ENCODE peak calls at places on chromosomes 16 and 17, in six cellular contexts. H, G, J, C, F and S are unnamed samples.

GRCh38 chr16:31157136-31157535 is 7.3 kb upstream of the PRSS36 start:
- DNase-seq in H (no peak), G (peak; percentile 34), J (no peak), C (no peak), F (no peak), S (no peak)

GRCh38 chr17:47792979-47793378 is 28.6 kb downstream of the OSBPL7 start:
- DNase-seq in H (no peak), G (no peak), J (no peak), C (no peak), F (no peak), S (peak; percentile 16)

GRCh38 chr17:37177234-37177633 is 198.6 kb upstream of the C17orf78 start:
- DNase-seq in H (peak; percentile 8), G (no peak), J (no peak), C (no peak), F (no peak), S (peak; percentile 16)

GRCh38 chr16:23319861-23320615 is 17.9 kb downstream of the SCNN1B start:
- DNase-seq in H (no peak), G (no peak), J (no peak), C (no peak), F (no peak), S (no peak)

GRCh38 chr17:18314059-18314730 is 599 bp downstream of the TOP3A start:
- DNase-seq in H (peak; percentile 9), G (peak; percentile 23), J (no peak), C (no peak), F (no peak), S (no peak)

GRCh38 chr17:38912221-38912813 is 13.1 kb upstream of the LASP1NB start:
- DNase-seq in H (peak; percentile 58), G (peak; percentile 74), J (no peak), C (no peak), F (peak; percentile 91), S (no peak)

GRCh38 chr17:79992657-79993389 is 42.8 kb downstream of the TBC1D16 start:
- DNase-seq in H (no peak), G (no peak), J (peak; percentile 38), C (no peak), F (no peak), S (no peak)

GRCh38 chr17:80453980-80454556 is 22.3 kb downstream of the NPTX1 start:
- DNase-seq in H (peak; percentile 21), G (no peak), J (no peak), C (no peak), F (no peak), S (no peak)

GRCh38 chr17:79137015-79137770 is 62.6 kb downstream of the ENGASE start:
- DNase-seq in H (no peak), G (no peak), J (no peak), C (no peak), F (no peak), S (no peak)

GRCh38 chr17:76485569-76485968 is 15.7 kb downstream of the RHBDF2 start:
- DNase-seq in H (no peak), G (no peak), J (no peak), C (no peak), F (peak; percentile 66), S (no peak)

GRCh38 chr16:84795338-84796053 is 24.3 kb upstream of the CRISPLD2 start:
- DNase-seq in H (peak; percentile 100), G (peak; percentile 73), J (peak; percentile 45), C (peak; percentile 46), F (peak; percentile 97), S (no peak)

DNA sequence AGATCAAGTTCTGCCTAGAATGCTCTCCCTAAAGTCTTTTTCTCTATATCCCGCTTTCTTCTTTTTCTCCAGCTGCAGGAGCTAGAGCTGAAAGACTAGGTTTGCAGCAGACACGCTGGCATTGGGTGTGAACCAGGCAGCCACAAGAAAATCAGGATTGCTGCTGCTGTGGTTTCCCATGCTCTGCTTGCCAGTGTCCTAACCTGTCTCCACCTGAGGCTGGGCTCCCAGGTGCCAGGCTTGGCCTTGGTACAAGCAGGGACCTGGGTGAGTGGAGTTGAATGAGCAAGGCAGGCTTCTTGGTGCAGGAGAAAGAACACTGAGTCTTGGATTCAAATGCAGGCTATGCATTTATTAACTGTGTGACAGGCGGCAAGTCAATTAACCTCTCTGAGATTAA is 440.3 kb upstream of the MAF start:
- DNase-seq in H (no peak), G (no peak), J (no peak), C (no peak), F (no peak), S (no peak)
- H3K4me1 ChIP-seq in H (no peaks in the 10 kb centered on the region), G (no peaks in the 10 kb centered on the region), J (peaks cover under 1% of the 10 kb centered on the region), C (peaks cover 1% of the 10 kb centered on the region), F (peaks cover 5% of the 10 kb centered on the region), S (no peaks in the 10 kb centered on the region)

GRCh38 chr16:88758227-88758943 is 26.6 kb downstream of the PIEZO1 start:
- DNase-seq in H (no peak), G (no peak), J (no peak), C (no peak), F (no peak), S (no peak)
- H3K27ac ChIP-seq in H (no peak overlapping the region), G (no peak overlapping the region), J (no peak overlapping the region), C (no peak overlapping the region), F (peak overlapping the region; percentile 96), S (no peak overlapping the region)

GRCh38 chr16:4624827-4625616 is 396 bp downstream of the MGRN1 start:
- DNase-seq in H (peak; percentile 66), G (peak; percentile 67), J (peak; percentile 81), C (peak; percentile 78), F (peak; percentile 85), S (peak; percentile 76)
- H3K4me1 ChIP-seq in H (peaks cover 5% of the 10 kb centered on the region), G (peaks cover 15% of the 10 kb centered on the region), J (peaks cover 5% of the 10 kb centered on the region), C (peaks cover 12% of the 10 kb centered on the region), F (peaks cover 20% of the 10 kb centered on the region), S (peaks cover 9% of the 10 kb centered on the region)

GRCh38 chr17:59175076-59175475 is 19.5 kb downstream of the PRR11 start:
- DNase-seq in H (no peak), G (no peak), J (no peak), C (no peak), F (no peak), S (no peak)

GRCh38 chr17:59174671-59175070 is 19.1 kb downstream of the PRR11 start:
- DNase-seq in H (no peak), G (no peak), J (no peak), C (no peak), F (no peak), S (no peak)

GRCh38 chr17:59181481-59181880 is 25.9 kb downstream of the PRR11 start:
- DNase-seq in H (no peak), G (no peak), J (no peak), C (no peak), F (no peak), S (no peak)

GRCh38 chr17:59180626-59181025 is 25.1 kb downstream of the PRR11 start:
- DNase-seq in H (no peak), G (no peak), J (no peak), C (no peak), F (no peak), S (no peak)

DNA sequence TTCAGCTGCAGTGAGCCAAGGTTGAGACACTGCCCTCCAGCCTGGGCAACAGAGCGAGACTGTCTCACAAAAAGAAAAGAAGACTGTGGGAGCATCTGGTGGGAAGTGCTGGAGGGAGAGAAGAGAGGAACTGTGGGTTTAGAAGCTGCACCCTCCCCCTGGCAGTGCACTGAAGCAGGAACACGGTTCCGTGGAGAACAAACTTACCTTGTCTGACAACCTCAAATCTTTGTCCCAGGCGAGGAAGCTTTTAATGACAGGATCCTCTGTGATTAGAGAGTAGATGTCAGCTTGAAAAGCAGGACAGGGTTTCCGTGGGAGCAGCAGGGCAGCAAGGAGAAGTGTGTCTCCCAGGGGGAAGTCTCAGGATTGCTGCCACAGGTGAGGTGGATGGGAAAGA is 22.7 kb downstream of the PRR11 start:
- DNase-seq in H (no peak), G (no peak), J (no peak), C (no peak), F (no peak), S (no peak)
- H3K27ac ChIP-seq in H (no peak overlapping the region), G (no peak overlapping the region), J (no peak overlapping the region), C (no peak overlapping the region), F (no peak overlapping the region), S (no peak overlapping the region)

DNA sequence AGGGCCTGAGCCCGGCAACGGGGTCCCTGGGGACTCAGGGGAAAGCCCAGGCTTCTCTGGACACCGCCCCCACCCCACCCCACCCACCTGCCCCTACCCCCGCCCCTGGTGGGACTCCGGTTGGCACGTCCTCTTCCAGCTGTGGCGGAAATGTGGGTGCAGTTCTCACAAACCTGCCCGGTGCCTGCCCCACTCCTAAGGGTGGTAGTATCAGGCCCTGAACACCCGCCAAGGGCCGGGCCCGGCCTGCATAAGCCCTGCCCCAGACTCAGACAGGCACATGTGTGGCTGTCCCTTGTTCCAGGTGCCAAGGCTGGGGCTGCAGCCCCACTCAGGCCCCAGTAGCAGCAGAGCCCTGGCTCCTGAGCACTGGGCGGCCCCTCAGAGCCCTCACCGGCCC is 58.1 kb downstream of the ACTG1 start:
- DNase-seq in H (no peak), G (no peak), J (no peak), C (no peak), F (no peak), S (no peak)
- H3K4me1 ChIP-seq in H (no peaks in the 10 kb centered on the region), G (peaks cover 7% of the 10 kb centered on the region), J (peaks cover 1% of the 10 kb centered on the region), C (peaks cover 2% of the 10 kb centered on the region), F (no peaks in the 10 kb centered on the region), S (no peaks in the 10 kb centered on the region)

GRCh38 chr17:2405247-2405926 is 4.5 kb upstream of the MNT start:
- DNase-seq in H (peak; percentile 91), G (no peak), J (no peak), C (no peak), F (peak; percentile 76), S (peak; percentile 60)
- H3K27ac ChIP-seq in H (peak overlapping the region; percentile 90), G (no peak overlapping the region), J (no peak overlapping the region), C (peak overlapping the region; percentile 50), F (peak overlapping the region; percentile 98), S (peak overlapping the region; percentile 71)